ENCODE peak calls at places on chromosome X, in nine cellular contexts. T is pancreas, D is choroid plexus epithelial cell, Z is foreskin fibroblast, V is cardiac fibroblast, O is AG04449, A is heart right ventricle, F is upper lobe of right lung, B is neural progenitor cell. P is an unnamed sample.

GRCh38 chrX:45711231-45711630 is 510.6 kb upstream of the DIPK2B start:
- DNase-seq in T (no peak), D (no peak), Z (peak), V (peak), O (no peak), A (no peak), F (no peak), B (no peak), P (no peak)

GRCh38 chrX:13327666-13328065 is 7.8 kb upstream of the ATXN3L start:
- DNase-seq in T (no peak), D (no peak), Z (no peak), V (no peak), O (no peak), A (no peak), F (no peak), B (no peak), P (no peak)

GRCh38 chrX:75746891-75747639 is 38.0 kb downstream of the MAGEE2 start:
- DNase-seq in T (peak), D (peak), Z (peak), V (peak), O (no peak), A (peak), F (peak), B (peak), P (no peak)

GRCh38 chrX:144730486-144730885 is 516.8 kb upstream of the SPANXN1 start:
- DNase-seq in T (no peak), D (no peak), Z (peak), V (peak), O (no peak), A (no peak), F (no peak), B (no peak), P (no peak)

GRCh38 chrX:69158166-69159040 is 6.8 kb downstream of the PJA1 start:
- DNase-seq in T (peak), D (peak), Z (peak), V (peak), O (no peak), A (peak), F (no peak), B (peak), P (peak)

GRCh38 chrX:52422884-52423283 is 54.1 kb downstream of the XAGE2 start:
- DNase-seq in T (no peak), D (peak), Z (peak), V (peak), O (peak), A (no peak), F (no peak), B (no peak), P (peak)

GRCh38 chrX:18291006-18291545 is 63.4 kb downstream of the SCML2 start:
- DNase-seq in T (no peak), D (peak), Z (peak), V (peak), O (peak), A (no peak), F (no peak), B (no peak), P (no peak)

GRCh38 chrX:132184871-132185270 is 34.4 kb downstream of the RAP2C start:
- DNase-seq in T (no peak), D (no peak), Z (peak), V (no peak), O (no peak), A (no peak), F (no peak), B (no peak), P (no peak)

GRCh38 chrX:2484721-2485459 is 15.9 kb downstream of the DHRSX start:
- DNase-seq in T (peak), D (peak), Z (peak), V (peak), O (no peak), A (peak), F (no peak), B (peak), P (no peak)

GRCh38 chrX:139932077-139932900 is 564 bp downstream of the ATP11C start:
- DNase-seq in T (peak), D (peak), Z (peak), V (peak), O (no peak), A (peak), F (peak), B (peak), P (no peak)

GRCh38 chrX:134526399-134526798 is 66.4 kb downstream of the HPRT1 start:
- DNase-seq in T (no peak), D (no peak), Z (peak), V (peak), O (no peak), A (no peak), F (no peak), B (no peak), P (no peak)

GRCh38 chrX:11435568-11435967 is 142.4 kb downstream of the AMELX start:
- DNase-seq in T (no peak), D (peak), Z (peak), V (peak), O (peak), A (no peak), F (no peak), B (no peak), P (peak)

GRCh38 chrX:123087326-123087725 is 96.8 kb upstream of the GRIA3 start:
- DNase-seq in T (no peak), D (peak), Z (peak), V (peak), O (no peak), A (no peak), F (no peak), B (no peak), P (no peak)

GRCh38 chrX:23901065-23901464 is 6.7 kb downstream of the APOO start:
- DNase-seq in T (no peak), D (peak), Z (peak), V (peak), O (no peak), A (no peak), F (no peak), B (no peak), P (no peak)

GRCh38 chrX:28177202-28177601 is 196.0 kb upstream of the DCAF8L1 start:
- DNase-seq in T (no peak), D (no peak), Z (no peak), V (peak), O (no peak), A (no peak), F (no peak), B (peak), P (no peak)

GRCh38 chrX:130645955-130646583 is 244.3 kb downstream of the RBMX2 start:
- DNase-seq in T (no peak), D (peak), Z (no peak), V (no peak), O (no peak), A (peak), F (no peak), B (no peak), P (no peak)

GRCh38 chrX:135433531-135434257 is 11.9 kb downstream of the SMIM10L2A start:
- DNase-seq in T (no peak), D (no peak), Z (no peak), V (no peak), O (no peak), A (no peak), F (peak), B (no peak), P (no peak)

GRCh38 chrX:3738489-3738888 is 25.0 kb upstream of the PRKX start:
- DNase-seq in T (no peak), D (no peak), Z (no peak), V (no peak), O (no peak), A (no peak), F (no peak), B (no peak), P (no peak)
- TF ChIP-seq CTCF in T (no peak), D (no peak), Z (no peak), V (no peak), O (no peak), A (no peak), F (no peak), B (no peak), P (no peak)

GRCh38 chrX:48022100-48022499 is 15.3 kb downstream of the SPACA5 start:
- DNase-seq in T (no peak), D (no peak), Z (no peak), V (no peak), O (no peak), A (no peak), F (no peak), B (no peak), P (no peak)
- H3K4me3 ChIP-seq in T (no peak), D (no peak), Z (peak), V (no peak), O (no peak), A (no peak), F (peak), B (no peak), P (no peak)

DNA sequence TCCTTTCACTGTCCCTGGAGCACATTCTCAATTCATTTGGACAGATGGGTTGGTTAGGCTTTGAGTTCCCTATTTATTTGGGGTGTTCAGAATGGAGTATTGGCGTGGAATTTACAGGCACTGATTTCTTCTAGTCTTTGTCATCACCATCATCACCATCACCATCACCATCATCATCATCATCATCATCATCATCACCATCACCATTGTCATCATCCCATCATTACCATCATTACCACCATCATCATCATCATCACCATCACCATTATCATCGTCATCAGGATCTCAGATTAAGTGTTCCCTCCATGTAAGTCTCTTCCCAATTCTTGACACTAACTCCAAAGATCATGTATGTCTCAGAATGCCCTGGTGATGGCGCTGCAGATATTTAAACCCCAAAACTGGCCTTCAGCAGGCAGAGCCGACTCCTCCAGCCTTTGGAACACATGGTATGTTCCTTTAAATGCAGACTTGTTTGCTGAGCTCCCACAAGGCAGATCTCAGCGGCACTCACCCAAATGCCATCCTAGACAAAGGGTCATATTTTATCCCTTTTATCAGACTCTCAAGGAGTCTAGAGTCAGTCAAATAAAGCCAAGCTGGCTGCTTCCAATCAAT is 19.8 kb upstream of the FAM9A start:
- DNase-seq in T (no peak), D (peak), Z (no peak), V (no peak), O (no peak), A (no peak), F (no peak), B (peak), P (no peak)
- TF ChIP-seq CTCF in T (no peak), D (peak), Z (no peak), V (no peak), O (no peak), A (no peak), F (no peak), B (peak), P (peak)

DNA sequence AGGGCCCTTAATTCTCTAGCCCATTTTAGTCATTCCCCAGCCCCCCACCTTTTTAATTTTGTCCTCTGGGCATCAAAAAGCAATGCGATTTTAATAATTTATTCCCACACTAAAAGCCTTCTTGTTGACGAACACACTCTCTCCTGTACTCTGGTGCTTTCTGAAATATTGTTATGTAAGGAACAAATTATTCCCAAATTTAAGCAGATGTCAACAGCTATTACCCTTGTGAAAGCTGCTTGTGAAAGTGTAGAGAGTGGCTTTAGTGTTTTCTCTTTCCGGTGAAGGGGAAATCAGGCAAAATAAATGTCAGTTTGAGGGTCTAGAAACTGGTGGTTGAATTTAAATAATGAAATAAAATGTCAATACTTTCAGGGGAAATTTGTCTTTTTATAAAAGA is 221.2 kb upstream of the CNKSR2 start:
- DNase-seq in T (no peak), D (no peak), Z (no peak), V (no peak), O (no peak), A (no peak), F (no peak), B (no peak), P (no peak)
- H3K4me3 ChIP-seq in T (no peak), D (no peak), Z (no peak), V (no peak), O (no peak), A (no peak), F (no peak), B (no peak), P (no peak)

DNA sequence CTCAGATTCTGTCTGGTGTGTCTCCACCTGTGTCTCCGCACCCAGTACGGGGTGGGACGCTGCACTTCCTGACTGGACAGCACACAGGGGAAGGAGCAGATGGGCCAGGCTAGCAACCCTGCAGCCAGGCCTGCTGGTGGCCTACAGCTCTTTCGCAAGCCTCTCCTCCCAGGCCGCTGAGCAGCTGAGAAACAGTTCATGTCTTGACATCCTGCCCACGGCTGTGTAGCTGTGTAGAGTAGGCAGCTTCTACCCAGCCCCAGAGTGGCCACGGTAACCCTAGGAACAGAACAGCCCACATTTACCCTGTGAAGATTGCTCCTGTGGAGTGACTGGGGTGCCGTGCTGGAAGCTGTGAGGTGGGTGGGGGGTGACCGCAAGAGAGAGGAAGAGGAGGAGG is 38.9 kb downstream of the CCNQ start:
- DNase-seq in T (no peak), D (peak), Z (no peak), V (no peak), O (no peak), A (no peak), F (no peak), B (no peak), P (no peak)
- TF ChIP-seq CTCF in T (no peak), D (no peak), Z (no peak), V (no peak), O (no peak), A (no peak), F (no peak), B (no peak), P (no peak)

GRCh38 chrX:630922-631496 is 418 bp downstream of the SHOX start:
- DNase-seq in T (peak), D (no peak), Z (no peak), V (peak), O (no peak), A (no peak), F (no peak), B (peak), P (no peak)
- H3K4me3 ChIP-seq in T (no peak), D (peak), Z (peak), V (no peak), O (no peak), A (no peak), F (no peak), B (peak), P (no peak)

GRCh38 chrX:38293741-38294140 is 33.6 kb downstream of the RPGR start:
- DNase-seq in T (no peak), D (peak), Z (peak), V (peak), O (no peak), A (no peak), F (no peak), B (no peak), P (no peak)
- TF ChIP-seq CTCF in T (no peak), D (peak), Z (no peak), V (no peak), O (peak), A (no peak), F (no peak), B (no peak), P (no peak)

GRCh38 chrX:107711521-107712041 is 64.0 kb downstream of the TSC22D3 start:
- DNase-seq in T (no peak), D (peak), Z (no peak), V (peak), O (no peak), A (no peak), F (no peak), B (no peak), P (no peak)
- H3K4me3 ChIP-seq in T (no peak), D (no peak), Z (no peak), V (no peak), O (no peak), A (no peak), F (no peak), B (no peak), P (no peak)

DNA sequence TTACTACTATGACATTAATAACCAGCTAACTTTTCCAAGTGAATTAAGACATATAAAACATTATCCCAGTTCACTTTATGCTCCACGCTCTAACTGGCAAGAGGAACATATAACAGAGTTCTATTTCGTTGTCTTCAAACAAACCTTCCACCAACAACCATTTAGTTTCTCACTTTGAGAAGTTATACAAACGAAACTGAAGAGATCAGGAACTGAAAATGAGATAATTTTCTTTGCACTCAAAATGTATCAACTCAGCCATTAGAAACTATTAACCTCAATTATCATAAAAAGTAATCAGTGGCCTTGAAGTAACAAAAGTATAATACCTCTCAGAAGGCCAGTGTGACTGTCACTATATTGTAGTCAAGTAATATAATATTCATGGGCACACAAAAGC is 70.1 kb downstream of the CHM start:
- DNase-seq in T (no peak), D (no peak), Z (no peak), V (no peak), O (no peak), A (no peak), F (no peak), B (no peak), P (no peak)
- TF ChIP-seq CTCF in T (no peak), D (no peak), Z (no peak), V (no peak), O (no peak), A (no peak), F (no peak), B (no peak), P (no peak)

DNA sequence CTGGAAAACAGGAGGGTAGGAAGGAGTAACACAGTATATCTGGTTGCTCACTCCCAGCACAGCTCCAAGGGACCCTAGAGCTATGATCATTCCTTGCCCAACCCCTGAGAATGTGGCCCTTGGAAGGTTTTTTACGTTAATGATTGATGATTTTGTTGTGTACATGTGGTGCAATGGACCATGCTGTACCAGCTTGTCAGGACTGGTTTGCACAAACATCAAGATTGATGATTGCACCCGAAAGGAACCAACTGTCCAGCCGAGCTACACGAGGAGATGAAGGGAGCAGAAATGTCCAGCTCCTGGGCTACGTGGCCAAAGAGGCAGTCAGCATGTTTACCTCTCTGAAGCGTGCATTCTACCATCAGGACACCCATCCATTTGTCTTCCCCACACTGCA is 83.2 kb upstream of the USP9X start:
- DNase-seq in T (no peak), D (no peak), Z (no peak), V (no peak), O (no peak), A (no peak), F (no peak), B (no peak), P (no peak)
- H3K4me3 ChIP-seq in T (no peak), D (no peak), Z (no peak), V (no peak), O (no peak), A (no peak), F (no peak), B (no peak), P (no peak)

P was measured in retinal pigment epithelial cell.